ENCODE peak calls at places on chromosome 17, in ten cellular contexts. P is lower lobe of right lung; V is right lobe of liver; M is heart right ventricle; X is heart left ventricle; L is CD8-positive, alpha-beta T cell; E is A549; A is small intestine; Z is right atrium auricular region; Y is colonic mucosa. D is an unnamed sample. For H3K4me1, the result is how much of the 10 kb centered on the place peaks cover.

GRCh38 chr17:46160169-46160568 is 33.1 kb downstream of the KANSL1 start:
- DNase-seq in A (no peak), L (no peak), E (no peak), M (no peak), X (no peak), V (no peak), Y (no peak), Z (no peak), P (no peak), D (no peak)

GRCh38 chr17:7019839-7020519 is 2.9 kb upstream of the BCL6B start:
- DNase-seq in E (peak), Z (no peak), V (no peak), X (peak), M (peak), P (peak), A (no peak), Y (peak), L (no peak), D (no peak)

GRCh38 chr17:54900457-54901229 is at the start of gene TOM1L1:
- DNase-seq in V (peak), A (peak), M (peak), X (peak), E (peak), L (no peak), Z (peak), Y (peak), P (peak), D (no peak)

GRCh38 chr17:74842599-74843351 is 16.9 kb downstream of the GRIN2C start:
- DNase-seq in P (peak), L (no peak), M (peak), Z (peak), E (peak), X (peak), V (peak), A (peak), Y (peak), D (no peak)

GRCh38 chr17:50636804-50637195 is 2.1 kb downstream of the ABCC3 start:
- DNase-seq in P (no peak), Z (no peak), Y (no peak), L (no peak), V (peak), X (no peak), E (no peak), M (no peak), A (no peak), D (no peak)

GRCh38 chr17:82907797-82908261 is 68.0 kb upstream of the ZNF750 start:
- DNase-seq in V (no peak), A (no peak), L (no peak), P (no peak), X (no peak), E (no peak), M (no peak), Y (no peak), Z (no peak), D (no peak)

GRCh38 chr17:13476722-13477121 is 125.0 kb downstream of the HS3ST3A1 start:
- DNase-seq in L (no peak), V (no peak), A (no peak), Y (no peak), E (no peak), M (no peak), P (no peak), X (no peak), Z (no peak), D (no peak)

GRCh38 chr17:17403899-17404576 is 72.8 kb upstream of the MED9 start:
- DNase-seq in X (no peak), Y (no peak), M (no peak), P (no peak), L (peak), E (no peak), Z (no peak), V (no peak), A (peak), D (no peak)

GRCh38 chr17:64775701-64776570 is 113.8 kb upstream of the SMURF2 start:
- DNase-seq in E (no peak), X (no peak), V (no peak), M (no peak), L (no peak), P (no peak), A (peak), Y (peak), Z (peak), D (no peak)

GRCh38 chr17:46773676-46774075 is 44.8 kb downstream of the WNT3 start:
- DNase-seq in Y (no peak), V (no peak), Z (no peak), X (no peak), E (no peak), A (no peak), P (peak), L (no peak), M (no peak), D (no peak)

GRCh38 chr17:45170280-45170975 is 8.8 kb downstream of the HEXIM2 start:
- DNase-seq in P (no peak), V (no peak), X (no peak), L (no peak), E (no peak), Y (no peak), M (no peak), Z (no peak), A (no peak), D (no peak)

GRCh38 chr17:32483451-32484019 is 3.3 kb upstream of the CDK5R1 start:
- DNase-seq in V (no peak), E (peak), A (peak), L (no peak), Y (peak), Z (peak), M (peak), P (peak), X (peak), D (peak)

GRCh38 chr17:45410144-45411091 is 22.3 kb downstream of the ARHGAP27 start:
- DNase-seq in M (peak), V (peak), Z (no peak), X (no peak), Y (peak), L (peak), P (peak), A (no peak), E (no peak), D (no peak)

GRCh38 chr17:29726721-29727252 is 104.1 kb upstream of the CORO6 start:
- DNase-seq in V (no peak), E (no peak), Z (no peak), X (no peak), A (peak), P (no peak), Y (no peak), L (no peak), M (no peak), D (no peak)

GRCh38 chr17:6505425-6506142 is 50.8 kb downstream of the PITPNM3 start:
- DNase-seq in Y (no peak), P (peak), E (no peak), M (no peak), Z (no peak), V (no peak), L (no peak), X (no peak), A (peak), D (no peak)

GRCh38 chr17:28711723-28712036 is at the start of gene PROCA1:
- DNase-seq in Y (no peak), E (no peak), X (no peak), P (no peak), L (no peak), V (no peak), Z (no peak), M (no peak), A (no peak), D (no peak)

GRCh38 chr17:30117548-30118155 is 1.0 kb downstream of the NSRP1 start:
- DNase-seq in M (no peak), A (no peak), P (no peak), V (no peak), E (no peak), X (no peak), L (no peak), Z (no peak), Y (no peak), D (no peak)

GRCh38 chr17:75476274-75476673 is 19.8 kb downstream of the TMEM94 start:
- DNase-seq in M (no peak), L (no peak), E (no peak), V (no peak), Z (no peak), Y (no peak), X (no peak), A (no peak), P (no peak), D (no peak)

GRCh38 chr17:57665696-57666095 is 79.4 kb downstream of the CCDC182 start:
- DNase-seq in Y (no peak), A (no peak), X (peak), E (no peak), V (no peak), Z (no peak), L (no peak), M (no peak), P (no peak), D (no peak)

GRCh38 chr17:66701462-66701861 is 133.5 kb upstream of the CACNG5 start:
- DNase-seq in Z (no peak), Y (no peak), E (no peak), P (no peak), M (no peak), X (no peak), A (no peak), V (no peak), L (no peak), D (no peak)

GRCh38 chr17:74201250-74201649 is 2.2 kb upstream of the RPL38 start:
- DNase-seq in L (no peak), P (no peak), Y (peak), A (peak), X (no peak), Z (no peak), E (no peak), V (no peak), M (peak), D (no peak)

GRCh38 chr17:80474933-80475915 is 1.2 kb downstream of the NPTX1 start:
- DNase-seq in A (no peak), Y (no peak), L (no peak), V (no peak), M (no peak), P (no peak), X (no peak), Z (no peak), E (no peak), D (no peak)

GRCh38 chr17:81365601-81366585 is 29.4 kb upstream of the BAHCC1 start:
- DNase-seq in M (no peak), L (no peak), X (no peak), Y (peak), V (no peak), E (no peak), P (peak), A (peak), Z (no peak), D (no peak)

GRCh38 chr17:50872710-50873424 is 6.7 kb upstream of the TOB1 start:
- DNase-seq in L (no peak), Y (no peak), X (no peak), V (no peak), M (no peak), E (no peak), Z (no peak), P (no peak), A (no peak), D (no peak)

GRCh38 chr17:57577751-57578607 is 167.1 kb downstream of the CCDC182 start:
- DNase-seq in E (no peak), L (no peak), V (no peak), Y (peak), Z (peak), X (no peak), A (no peak), P (no peak), M (no peak), D (no peak)

GRCh38 chr17:80773243-80773991 is 218.2 kb upstream of the CHMP6 start:
- DNase-seq in X (peak), L (no peak), V (no peak), A (no peak), M (peak), P (no peak), Y (no peak), Z (no peak), E (no peak), D (no peak)

GRCh38 chr17:48106802-48107136 is 797 bp upstream of the SNX11 start:
- DNase-seq in Y (peak), L (no peak), V (no peak), X (no peak), P (no peak), E (no peak), A (no peak), M (no peak), Z (no peak), D (no peak)

GRCh38 chr17:29155235-29155965 is 24.8 kb downstream of the MYO18A start:
- DNase-seq in M (no peak), V (peak), L (peak), Y (peak), P (peak), Z (no peak), E (peak), X (no peak), A (peak), D (no peak)

GRCh38 chr17:19417611-19418010 is 6.6 kb downstream of the RNF112 start:
- DNase-seq in L (no peak), E (no peak), M (no peak), P (no peak), Y (peak), V (no peak), X (no peak), Z (no peak), A (no peak), D (no peak)
- H3K27ac ChIP-seq in L (no peak), E (no peak), M (no peak), P (no peak), Y (no peak), V (no peak), X (no peak), Z (peak), A (peak), D (no peak)

DNA sequence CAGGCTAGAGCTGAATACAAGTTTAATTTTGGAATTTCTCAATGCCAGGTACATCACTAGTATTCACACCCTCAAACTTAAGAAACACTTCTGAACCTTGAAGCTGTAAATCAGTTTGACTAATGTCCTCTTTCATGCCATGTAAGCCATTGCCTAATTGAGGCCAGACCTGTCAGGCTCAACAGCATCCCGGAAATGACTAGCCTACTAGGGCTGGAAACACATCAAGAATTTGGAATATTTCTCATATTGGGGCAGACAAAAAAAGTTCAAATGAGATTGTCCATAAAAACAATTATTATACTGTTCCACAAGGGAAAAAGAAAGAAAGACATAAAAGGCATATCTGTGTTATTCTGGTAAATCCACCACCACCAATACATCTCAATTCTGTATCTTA is 1.7 kb downstream of the USP32 start:
- DNase-seq in Y (no peak), P (no peak), V (no peak), A (peak), Z (no peak), M (no peak), E (no peak), X (no peak), L (no peak), D (no peak)
- H3K4me1 ChIP-seq in Y (under half), P (half or more), V (under half), A (under half), Z (under half), M (under half), E (under half), X (under half), L (under half), D (under half)

GRCh38 chr17:1244606-1245012 is 25.6 kb upstream of the BHLHA9 start:
- DNase-seq in E (no peak), P (no peak), Y (no peak), Z (no peak), A (no peak), M (no peak), V (no peak), X (no peak), L (no peak), D (no peak)
- H3K27ac ChIP-seq in E (no peak), P (no peak), Y (no peak), Z (no peak), A (no peak), M (no peak), V (no peak), X (no peak), L (no peak), D (no peak)

GRCh38 chr17:42139093-42139492 is 15.7 kb downstream of the RAB5C start:
- DNase-seq in A (no peak), Z (no peak), X (no peak), Y (no peak), P (no peak), E (no peak), L (no peak), M (no peak), V (no peak), D (no peak)

GRCh38 chr17:42133461-42134041 is 10.9 kb downstream of the HSPB9 start:
- DNase-seq in L (peak), E (no peak), P (no peak), Y (no peak), X (no peak), A (peak), M (no peak), Z (no peak), V (no peak), D (no peak)

GRCh38 chr17:42135664-42136653 is 13.4 kb downstream of the HSPB9 start:
- DNase-seq in M (peak), V (peak), Z (peak), L (no peak), E (peak), A (peak), P (peak), X (peak), Y (peak), D (peak)

GRCh38 chr17:42135151-42135550 is 12.5 kb downstream of the HSPB9 start:
- DNase-seq in Y (no peak), P (no peak), X (no peak), M (no peak), Z (no peak), E (no peak), V (no peak), L (no peak), A (no peak), D (no peak)

GRCh38 chr17:42136654-42137051 is 14.0 kb downstream of the HSPB9 start:
- DNase-seq in Y (no peak), P (no peak), X (no peak), M (no peak), Z (no peak), A (no peak), V (no peak), E (no peak), L (no peak), D (no peak)
- H3K4me1 ChIP-seq in Y (under half), P (half or more), X (half or more), M (half or more), Z (under half), A (under half), V (under half), E (under half), L (under half), D (under half)